ENCODE peak calls at places on chromosomes 13 and 19, in ten cellular contexts. B, T, A, G, Q, W, D, I, N and P are unnamed samples.

GRCh38 chr19:38049105-38049649 is 142.2 kb downstream of the SIPA1L3 start:
- DNase-seq in B (no peak), T (no peak), A (no peak), G (no peak), Q (no peak), W (no peak), D (peak), I (no peak), N (no peak), P (no peak)

GRCh38 chr19:5590865-5591154 is 23.1 kb upstream of the TINCR start:
- DNase-seq in B (no peak), T (no peak), A (no peak), G (no peak), Q (no peak), W (no peak), D (no peak), I (no peak), N (no peak), P (no peak)

GRCh38 chr19:57667220-57667619 is 1.5 kb upstream of the ZSCAN4 start:
- DNase-seq in B (no peak), T (no peak), A (no peak), G (no peak), Q (no peak), W (no peak), D (no peak), I (no peak), N (no peak), P (peak)

GRCh38 chr13:32417995-32418394 is 9.9 kb downstream of the N4BP2L1 start:
- DNase-seq in B (no peak), T (no peak), A (no peak), G (no peak), Q (no peak), W (no peak), D (no peak), I (no peak), N (no peak), P (no peak)

GRCh38 chr13:108176685-108177274 is 38.6 kb downstream of the LIG4 start:
- DNase-seq in B (no peak), T (no peak), A (peak), G (peak), Q (no peak), W (no peak), D (peak), I (peak), N (peak), P (no peak)

GRCh38 chr13:41622545-41623429 is 165.4 kb downstream of the RGCC start:
- DNase-seq in B (no peak), T (no peak), A (no peak), G (no peak), Q (no peak), W (no peak), D (no peak), I (peak), N (no peak), P (no peak)

GRCh38 chr13:80817979-80818378 is 477.1 kb upstream of the SPRY2 start:
- DNase-seq in B (no peak), T (no peak), A (no peak), G (no peak), Q (no peak), W (no peak), D (no peak), I (no peak), N (no peak), P (no peak)

GRCh38 chr13:112732679-112733078 is 42.8 kb downstream of the ATP11A start:
- DNase-seq in B (no peak), T (no peak), A (no peak), G (no peak), Q (no peak), W (no peak), D (no peak), I (no peak), N (no peak), P (no peak)

GRCh38 chr19:39422020-39422419 is 9.6 kb downstream of the PLEKHG2 start:
- DNase-seq in B (no peak), T (no peak), A (no peak), G (no peak), Q (no peak), W (no peak), D (no peak), I (no peak), N (no peak), P (no peak)

GRCh38 chr13:76014618-76015315 is 378.6 kb downstream of the LMO7 start:
- DNase-seq in B (no peak), T (no peak), A (no peak), G (no peak), Q (peak), W (no peak), D (no peak), I (peak), N (no peak), P (no peak)

GRCh38 chr13:29959621-29960020 is 109.2 kb upstream of the UBL3 start:
- DNase-seq in B (no peak), T (no peak), A (no peak), G (no peak), Q (no peak), W (no peak), D (no peak), I (no peak), N (no peak), P (peak)

GRCh38 chr13:48731957-48732569 is 78.3 kb downstream of the CYSLTR2 start:
- DNase-seq in B (peak), T (peak), A (peak), G (peak), Q (peak), W (no peak), D (peak), I (no peak), N (peak), P (no peak)

GRCh38 chr19:590396-590745 is 690 bp downstream of the HCN2 start:
- DNase-seq in B (no peak), T (no peak), A (no peak), G (peak), Q (no peak), W (no peak), D (no peak), I (peak), N (no peak), P (no peak)

GRCh38 chr19:49933643-49934042 is 4.3 kb upstream of the NUP62 start:
- DNase-seq in B (no peak), T (no peak), A (no peak), G (no peak), Q (no peak), W (no peak), D (no peak), I (no peak), N (no peak), P (no peak)

GRCh38 chr19:6042776-6043726 is 65.1 kb upstream of the RANBP3 start:
- DNase-seq in B (no peak), T (no peak), A (no peak), G (no peak), Q (no peak), W (no peak), D (no peak), I (no peak), N (no peak), P (peak)

GRCh38 chr13:52686381-52686780 is 33.7 kb downstream of the SUGT1 start:
- DNase-seq in B (no peak), T (no peak), A (no peak), G (no peak), Q (no peak), W (no peak), D (no peak), I (no peak), N (no peak), P (no peak)

DNA sequence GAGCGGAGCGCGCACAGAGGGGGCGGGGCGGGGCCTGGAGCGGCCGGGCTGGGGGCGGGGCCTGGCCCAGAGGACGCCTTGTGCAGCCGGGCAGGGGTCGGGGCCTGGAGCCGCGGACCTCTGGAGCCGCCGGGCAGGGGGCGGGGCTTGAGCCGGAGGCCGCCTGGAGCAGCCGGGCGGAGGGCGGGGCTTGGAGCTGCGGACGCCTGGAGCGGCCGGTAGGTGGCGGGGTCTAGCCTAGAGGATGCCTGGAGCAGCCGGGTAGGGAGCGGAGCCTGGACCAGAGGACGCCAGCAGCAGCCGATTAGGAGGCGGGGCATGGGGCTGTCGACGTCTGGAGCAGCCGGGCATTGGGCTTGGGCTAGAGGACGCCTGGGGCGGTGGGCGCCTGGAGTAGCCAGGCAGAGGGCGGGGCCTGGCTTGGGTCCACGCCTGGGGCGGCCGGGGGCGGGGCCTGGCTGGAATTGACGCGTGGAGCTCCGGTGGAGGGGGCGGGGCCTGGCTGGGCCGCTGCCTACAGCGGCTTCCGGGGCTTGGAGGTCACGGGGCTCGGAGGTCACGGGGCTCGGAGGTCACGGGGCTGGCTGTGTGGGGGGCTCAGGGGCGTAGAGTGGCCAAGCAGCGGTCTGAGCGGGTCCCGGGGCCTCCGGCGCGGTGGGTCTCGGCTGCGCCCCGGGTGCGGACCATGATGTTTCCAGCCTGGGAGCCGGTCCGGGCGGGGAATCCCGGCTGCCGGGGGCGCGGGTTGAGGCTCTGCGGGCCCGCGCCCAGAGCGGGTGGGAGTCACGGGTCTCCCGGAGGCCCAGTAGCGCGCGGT is at the start of gene ANKRD10:
- DNase-seq in B (peak), T (peak), A (peak), G (peak), Q (peak), W (peak), D (peak), I (peak), N (peak), P (peak)
- TF ChIP-seq POLR2A in B (peak), T (no peak), A (peak), G (peak), Q (no peak), W (peak), D (no peak), I (peak), N (peak), P (peak)

GRCh38 chr19:31356587-31357314 is 7.5 kb upstream of the TSHZ3 start:
- DNase-seq in B (no peak), T (no peak), A (no peak), G (peak), Q (peak), W (no peak), D (no peak), I (no peak), N (peak), P (no peak)

GRCh38 chr19:31355330-31356289 is 6.4 kb upstream of the TSHZ3 start:
- DNase-seq in B (no peak), T (no peak), A (no peak), G (no peak), Q (no peak), W (no peak), D (no peak), I (no peak), N (no peak), P (no peak)

GRCh38 chr19:31354919-31355318 is 5.7 kb upstream of the TSHZ3 start:
- DNase-seq in B (no peak), T (no peak), A (no peak), G (no peak), Q (no peak), W (no peak), D (no peak), I (no peak), N (no peak), P (no peak)

GRCh38 chr19:31354316-31354715 is 5.1 kb upstream of the TSHZ3 start:
- DNase-seq in B (no peak), T (no peak), A (no peak), G (no peak), Q (no peak), W (no peak), D (no peak), I (no peak), N (no peak), P (no peak)

GRCh38 chr19:31357315-31357673 is 8.1 kb upstream of the TSHZ3 start:
- DNase-seq in B (no peak), T (no peak), A (no peak), G (no peak), Q (no peak), W (no peak), D (no peak), I (no peak), N (no peak), P (no peak)
- TF ChIP-seq CTCF in B (no peak), T (no peak), A (no peak), G (no peak), Q (peak), W (no peak), D (no peak), I (no peak), N (no peak), P (no peak)

GRCh38 chr13:111029957-111030609 is 85.0 kb upstream of the ARHGEF7 start:
- DNase-seq in B (no peak), T (no peak), A (no peak), G (no peak), Q (no peak), W (no peak), D (no peak), I (no peak), N (no peak), P (no peak)
- H3K27ac ChIP-seq in B (no peak), T (no peak), A (no peak), G (no peak), Q (no peak), W (no peak), D (no peak), I (no peak), N (no peak), P (no peak)

DNA sequence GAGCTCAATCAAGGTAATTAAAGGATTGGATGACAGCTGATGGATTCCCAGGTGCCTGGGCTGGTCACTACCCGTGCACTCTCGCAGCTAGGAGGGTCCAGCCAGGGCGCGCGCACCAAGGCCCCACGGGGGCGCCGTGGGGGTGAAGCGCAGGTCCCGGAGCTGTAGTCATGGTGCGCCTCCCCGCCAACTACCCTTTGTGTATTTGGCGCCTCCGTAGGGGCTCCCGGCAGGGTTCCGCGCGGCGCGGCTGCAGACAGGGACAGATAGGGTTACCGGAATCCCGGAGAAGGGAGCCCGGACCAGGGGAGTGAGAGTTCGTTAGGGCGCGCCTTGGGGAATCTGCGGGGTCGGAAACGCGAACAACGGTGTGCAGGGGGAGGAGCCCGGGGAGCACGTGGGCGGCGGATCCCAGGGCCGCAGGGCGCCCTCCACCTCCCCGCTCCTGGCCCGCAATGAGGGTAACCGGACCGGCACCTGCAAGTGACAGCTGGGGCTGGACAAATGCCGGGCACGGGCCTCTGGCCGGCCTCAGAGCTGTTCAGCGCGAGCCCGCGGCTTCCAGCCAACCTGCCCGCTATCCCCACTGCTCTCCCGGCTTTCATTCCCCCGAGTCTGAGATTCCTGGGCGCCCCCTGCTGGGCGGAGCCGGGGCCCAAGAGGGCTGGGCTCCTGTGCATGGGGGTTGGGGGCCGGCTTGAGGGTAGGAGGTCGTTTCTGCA is 3.4 kb upstream of the PRAM1 start:
- DNase-seq in B (peak), T (peak), A (peak), G (peak), Q (peak), W (peak), D (peak), I (peak), N (peak), P (no peak)
- TF ChIP-seq POLR2A in B (no peak), T (no peak), A (peak), G (peak), Q (no peak), W (no peak), D (no peak), I (no peak), N (no peak), P (no peak)

GRCh38 chr19:33900817-33901216 is 104.1 kb downstream of the KCTD15 start:
- DNase-seq in B (no peak), T (no peak), A (no peak), G (no peak), Q (no peak), W (no peak), D (no peak), I (no peak), N (peak), P (no peak)

GRCh38 chr19:33902395-33902794 is 105.7 kb downstream of the KCTD15 start:
- DNase-seq in B (no peak), T (no peak), A (no peak), G (no peak), Q (no peak), W (no peak), D (no peak), I (no peak), N (no peak), P (no peak)

GRCh38 chr19:33895366-33895765 is 98.7 kb downstream of the KCTD15 start:
- DNase-seq in B (no peak), T (no peak), A (no peak), G (no peak), Q (no peak), W (no peak), D (no peak), I (no peak), N (no peak), P (no peak)

GRCh38 chr19:33894787-33895186 is 98.1 kb downstream of the KCTD15 start:
- DNase-seq in B (no peak), T (no peak), A (no peak), G (no peak), Q (no peak), W (no peak), D (no peak), I (no peak), N (no peak), P (no peak)

GRCh38 chr19:33898062-33898677 is 101.5 kb downstream of the KCTD15 start:
- DNase-seq in B (no peak), T (no peak), A (no peak), G (no peak), Q (no peak), W (no peak), D (no peak), I (no peak), N (no peak), P (no peak)
- TF ChIP-seq CTCF in B (no peak), T (no peak), A (no peak), G (no peak), Q (no peak), W (no peak), D (no peak), I (no peak), N (no peak), P (no peak)

GRCh38 chr19:4367336-4367723 is 24.0 kb downstream of the MPND start:
- DNase-seq in B (no peak), T (no peak), A (no peak), G (no peak), Q (no peak), W (no peak), D (no peak), I (no peak), N (no peak), P (no peak)
- H3K27ac ChIP-seq in B (no peak), T (no peak), A (no peak), G (no peak), Q (no peak), W (peak), D (no peak), I (no peak), N (no peak), P (no peak)

GRCh38 chr19:45076029-45076850 is at the start of gene ZNF296:
- DNase-seq in B (peak), T (peak), A (peak), G (peak), Q (peak), W (peak), D (peak), I (no peak), N (peak), P (no peak)
- TF ChIP-seq POLR2A in B (no peak), T (peak), A (peak), G (peak), Q (no peak), W (no peak), D (no peak), I (no peak), N (peak), P (no peak)

GRCh38 chr13:26445092-26445491 is 112.4 kb upstream of the WASF3 start:
- DNase-seq in B (no peak), T (no peak), A (no peak), G (no peak), Q (no peak), W (no peak), D (no peak), I (no peak), N (no peak), P (no peak)
- TF ChIP-seq CTCF in B (no peak), T (no peak), A (no peak), G (no peak), Q (no peak), W (no peak), D (no peak), I (no peak), N (no peak), P (no peak)